ENCODE peak calls at places on chromosomes 16 and 17, in six cellular contexts. T, O, Z, M, F and G are unnamed samples.

GRCh38 chr17:45942284-45942683 is 47.9 kb downstream of the MAPT start:
- DNase-seq in T (no peak), O (peak), Z (no peak), M (peak), F (peak), G (no peak)

GRCh38 chr16:81551821-81552304 is 107.3 kb downstream of the CMIP start:
- DNase-seq in T (peak), O (no peak), Z (no peak), M (no peak), F (peak), G (no peak)

GRCh38 chr17:58333396-58334207 is 5.0 kb upstream of the TSPOAP1 start:
- DNase-seq in T (no peak), O (no peak), Z (no peak), M (no peak), F (no peak), G (no peak)

GRCh38 chr17:1223662-1224061 is 43.9 kb upstream of the ABR start:
- DNase-seq in T (no peak), O (no peak), Z (no peak), M (no peak), F (no peak), G (no peak)

GRCh38 chr17:71142333-71142732 is 973.0 kb downstream of the KCNJ2 start:
- DNase-seq in T (no peak), O (no peak), Z (no peak), M (no peak), F (no peak), G (no peak)

GRCh38 chr17:82428546-82428945 is 10.2 kb upstream of the OGFOD3 start:
- DNase-seq in T (no peak), O (no peak), Z (no peak), M (no peak), F (no peak), G (no peak)

GRCh38 chr17:40355123-40355803 is 9.3 kb downstream of the GJD3 start:
- DNase-seq in T (no peak), O (peak), Z (peak), M (peak), F (peak), G (peak)

GRCh38 chr16:84117482-84117843 is 721 bp upstream of the MBTPS1 start:
- DNase-seq in T (peak), O (no peak), Z (peak), M (no peak), F (peak), G (no peak)

GRCh38 chr16:65829076-65829475 is 537.4 kb upstream of the CDH5 start:
- DNase-seq in T (no peak), O (no peak), Z (no peak), M (no peak), F (no peak), G (no peak)

GRCh38 chr16:12321363-12321762 is 344.8 kb downstream of the SNX29 start:
- DNase-seq in T (no peak), O (no peak), Z (no peak), M (no peak), F (no peak), G (no peak)

GRCh38 chr17:12600349-12600748 is 65.3 kb upstream of the MYOCD start:
- DNase-seq in T (no peak), O (no peak), Z (no peak), M (no peak), F (no peak), G (no peak)

GRCh38 chr17:77034677-77035424 is 105.9 kb upstream of the SEC14L1 start:
- DNase-seq in T (no peak), O (no peak), Z (no peak), M (no peak), F (no peak), G (no peak)

GRCh38 chr17:77037943-77038342 is 102.8 kb upstream of the SEC14L1 start:
- DNase-seq in T (no peak), O (no peak), Z (no peak), M (no peak), F (no peak), G (no peak)

GRCh38 chr17:77036136-77036840 is 104.5 kb upstream of the SEC14L1 start:
- DNase-seq in T (no peak), O (no peak), Z (no peak), M (no peak), F (no peak), G (no peak)

GRCh38 chr17:77035526-77035925 is 105.2 kb upstream of the SEC14L1 start:
- DNase-seq in T (no peak), O (no peak), Z (no peak), M (no peak), F (no peak), G (no peak)

DNA sequence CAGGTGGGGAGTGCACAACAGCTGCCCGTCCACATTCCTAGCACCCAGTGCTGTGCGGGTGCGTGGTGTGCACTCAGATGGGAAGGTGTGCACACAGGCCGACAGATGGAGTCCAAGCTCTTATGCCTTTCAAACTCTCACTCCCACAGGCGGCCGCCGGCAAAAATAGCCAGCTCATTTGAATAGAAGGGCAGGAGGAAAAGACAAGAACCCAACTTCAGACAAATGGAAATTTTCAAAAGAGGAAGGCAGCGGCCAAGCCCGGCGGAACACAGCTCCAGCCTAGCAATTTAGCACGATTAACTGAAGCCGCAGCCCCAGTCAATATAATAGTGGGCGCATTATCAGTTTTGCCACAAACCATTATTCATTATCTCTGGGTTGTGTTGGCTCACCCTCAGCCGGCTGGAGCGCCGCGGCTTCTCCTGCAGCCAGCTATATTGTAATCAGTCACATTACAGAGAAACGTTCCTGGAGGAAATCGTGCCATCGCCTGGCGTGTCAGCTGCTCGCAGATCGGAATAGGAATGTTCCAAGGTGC is 103.9 kb upstream of the SEC14L1 start:
- DNase-seq in T (no peak), O (no peak), Z (no peak), M (no peak), F (no peak), G (no peak)
- TF ChIP-seq CTCF in T (no peak), O (no peak), Z (no peak), M (no peak), F (no peak), G (no peak)

DNA sequence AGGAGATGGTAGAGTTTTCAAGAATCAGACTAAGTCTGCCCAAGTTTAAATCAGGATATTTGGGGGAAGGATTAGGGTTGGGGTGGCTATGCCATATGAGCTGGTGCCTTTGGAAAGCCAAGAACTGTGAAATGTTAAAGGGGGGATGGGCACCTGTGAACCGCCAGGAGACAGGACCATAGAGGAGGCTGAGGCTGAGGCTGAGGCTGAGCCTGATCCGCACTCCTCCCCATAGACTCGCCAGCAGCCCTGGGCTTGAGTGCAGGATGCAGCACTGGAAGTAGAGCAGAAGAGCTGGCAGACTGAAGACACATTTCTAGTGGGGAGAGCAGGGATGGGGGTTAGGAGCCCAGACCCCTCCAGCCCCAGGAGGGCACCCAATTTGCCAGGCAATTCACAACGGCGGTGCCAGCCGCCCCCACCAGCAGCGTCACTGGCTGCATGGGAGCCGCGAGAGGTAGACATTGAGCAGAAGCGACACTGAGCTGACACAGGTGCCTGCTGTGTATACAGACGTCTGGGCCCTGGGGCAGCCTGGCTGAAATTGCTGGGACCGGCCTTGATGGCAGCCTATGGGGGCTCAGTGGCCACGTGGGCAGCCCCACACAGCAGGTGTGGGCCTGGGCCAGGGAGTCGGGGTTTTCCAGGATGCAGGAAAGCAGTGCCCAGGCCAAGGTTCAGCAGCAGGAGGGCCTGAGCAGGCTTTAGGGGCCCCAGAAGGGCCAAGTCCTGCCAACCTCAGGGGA is 9.2 kb downstream of the PIMREG start:
- DNase-seq in T (no peak), O (no peak), Z (no peak), M (no peak), F (no peak), G (no peak)
- TF ChIP-seq CTCF in T (no peak), O (no peak), Z (no peak), M (no peak), F (no peak), G (no peak)

DNA sequence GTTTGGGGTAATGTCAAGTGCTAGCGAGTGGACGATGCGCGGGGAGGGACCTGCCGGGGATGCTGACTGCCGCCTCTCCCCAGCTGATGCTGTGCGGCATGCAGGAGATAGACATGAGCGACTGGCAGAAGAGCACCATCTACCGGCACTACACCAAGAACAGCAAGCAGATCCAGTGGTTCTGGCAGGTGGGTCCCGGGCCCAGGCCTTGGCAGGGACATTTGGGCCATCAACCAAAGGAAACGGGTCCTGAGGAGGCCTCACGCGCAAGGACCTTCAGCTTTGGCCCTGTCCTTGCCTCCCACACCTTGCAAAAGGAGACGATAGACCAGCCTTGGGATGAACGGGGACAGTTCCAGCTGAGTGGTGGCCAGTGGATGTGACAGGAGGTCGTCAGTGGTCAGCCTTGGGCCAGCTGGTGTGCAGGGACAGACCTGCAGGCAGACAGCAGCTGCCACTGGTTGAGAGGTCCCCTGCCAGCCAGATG is 13.6 kb upstream of the CLEC18A start:
- DNase-seq in T (no peak), O (peak), Z (no peak), M (no peak), F (no peak), G (no peak)
- TF ChIP-seq CTCF in T (peak), O (peak), Z (no peak), M (no peak), F (peak), G (peak)

DNA sequence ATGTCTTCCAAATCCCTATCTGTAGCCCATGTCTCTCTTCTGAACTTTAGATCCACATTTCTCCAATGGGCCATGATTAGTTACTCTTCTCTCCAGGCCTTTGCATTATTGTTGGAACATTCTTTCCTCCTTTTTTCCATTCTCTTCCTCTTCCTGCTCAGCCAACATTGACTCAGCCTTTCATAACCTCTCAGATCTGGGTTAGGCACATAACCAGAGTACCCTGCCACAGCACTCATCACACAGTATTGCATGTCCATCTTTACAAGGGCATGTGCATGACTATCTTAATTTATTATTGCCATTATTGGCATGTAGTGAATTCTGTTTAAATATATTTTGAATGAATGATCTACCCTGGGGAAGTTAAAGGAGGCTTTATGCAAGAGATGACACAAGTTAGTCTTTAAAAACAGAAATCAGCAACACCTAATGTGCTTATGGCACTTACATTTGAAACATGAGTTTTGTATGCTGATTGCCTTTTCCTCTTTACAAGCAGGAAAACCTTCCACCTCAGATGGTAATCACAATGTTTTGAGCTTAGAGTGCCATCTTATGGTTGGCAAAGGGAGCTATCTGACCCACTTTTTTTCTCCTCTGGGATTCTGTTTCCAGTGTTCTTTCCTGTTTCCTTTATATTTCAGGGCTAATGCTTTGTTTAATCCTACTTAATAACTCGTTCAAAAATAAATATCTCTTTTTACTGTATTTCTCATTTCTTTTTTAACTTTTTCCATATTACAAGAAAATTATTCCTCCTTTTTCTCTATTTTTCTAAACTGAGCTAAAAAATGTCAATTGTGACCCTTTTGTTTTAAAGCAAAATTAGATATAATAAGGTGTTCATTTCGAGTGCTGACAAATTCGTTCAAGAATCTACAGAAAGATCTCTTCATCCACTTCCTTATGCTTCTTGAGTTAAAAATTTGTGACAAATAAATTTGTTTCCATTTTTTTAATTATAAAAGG is 151.0 kb upstream of the RBL2 start:
- DNase-seq in T (no peak), O (peak), Z (peak), M (no peak), F (peak), G (no peak)
- TF ChIP-seq CTCF in T (peak), O (peak), Z (peak), M (peak), F (peak), G (peak)

GRCh38 chr16:34054969-34055368 is 595.6 kb downstream of the TP53TG3F start:
- DNase-seq in T (no peak), O (no peak), Z (no peak), M (no peak), F (no peak), G (no peak)
- TF ChIP-seq CTCF in T (no peak), O (no peak), Z (no peak), M (no peak), F (no peak), G (no peak)

DNA sequence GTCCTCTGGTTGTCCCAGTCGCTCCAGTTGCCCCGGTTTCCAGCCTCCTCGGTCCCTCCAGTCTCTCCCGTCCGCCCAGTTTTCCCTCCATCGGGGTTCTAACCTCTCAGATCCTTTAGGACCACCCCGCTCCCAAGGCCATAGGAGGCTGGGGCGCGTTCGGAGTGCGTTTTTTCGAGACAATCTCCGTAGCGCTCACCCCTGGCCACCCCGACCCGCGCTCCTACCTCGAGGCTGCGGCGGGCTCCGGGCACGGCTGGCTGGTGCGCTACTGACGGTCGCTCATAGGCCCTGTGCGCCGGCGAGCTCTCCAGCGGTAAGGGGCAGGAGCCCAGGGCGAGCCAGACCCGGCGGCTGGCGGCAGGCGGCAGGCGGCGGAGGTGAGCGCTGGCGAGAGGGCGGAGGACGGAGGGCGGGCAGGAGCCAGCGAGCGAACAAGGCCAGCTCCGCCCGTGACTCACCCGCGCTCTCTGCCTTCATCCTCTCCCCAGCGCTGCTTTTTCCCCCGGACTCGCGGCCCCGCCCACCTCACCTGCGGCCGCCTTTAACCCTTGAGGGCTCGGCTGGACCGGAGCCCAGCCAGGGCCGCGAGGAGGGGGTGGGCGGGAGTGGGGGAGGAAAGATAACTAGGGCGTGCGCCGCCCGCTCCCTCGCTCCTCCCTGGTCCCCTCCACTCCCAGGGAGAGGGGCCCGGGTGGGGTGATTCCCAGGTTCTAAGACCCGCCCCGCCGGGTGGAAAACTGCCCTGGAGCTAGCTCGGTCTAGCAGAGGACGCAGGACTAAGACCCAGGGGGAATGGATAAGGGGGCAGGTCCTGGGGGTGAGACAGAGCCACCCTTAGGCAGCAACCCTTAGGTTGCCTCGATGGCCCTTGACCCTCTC is at the start of gene SP6:
- DNase-seq in T (peak), O (peak), Z (peak), M (peak), F (peak), G (no peak)
- TF ChIP-seq CTCF in T (no peak), O (no peak), Z (no peak), M (no peak), F (no peak), G (peak)

GRCh38 chr16:287298-287811 is 4.4 kb downstream of the PDIA2 start:
- DNase-seq in T (no peak), O (peak), Z (no peak), M (no peak), F (no peak), G (no peak)
- TF ChIP-seq CTCF in T (peak), O (no peak), Z (no peak), M (no peak), F (no peak), G (no peak)

GRCh38 chr17:43779145-43780125 is 658 bp upstream of the DUSP3 start:
- DNase-seq in T (peak), O (no peak), Z (no peak), M (peak), F (peak), G (no peak)
- TF ChIP-seq CTCF in T (peak), O (no peak), Z (no peak), M (peak), F (peak), G (peak)